ENCODE peak calls at places on chromosome 2, in nine cellular contexts. M is cardiac fibroblast, P is fibroblast of the aortic adventitia, A is PC-9, B is A549, T is fibroblast of pulmonary artery, Y is epithelial cell of proximal tubule, N is esophagus muscularis mucosa, K is OCI-LY7. S is an unnamed sample.

GRCh38 chr2:232854082-232854481 is 16.0 kb upstream of the SNORC start:
- DNase-seq in M (peak; percentile 88), P (peak; percentile 70), A (peak; percentile 92), B (peak; percentile 84), T (peak; percentile 82), Y (peak; percentile 59), N (no peak), K (no peak), S (no peak)

GRCh38 chr2:85577386-85578242 is at the start of gene VAMP8:
- DNase-seq in M (no peak), P (no peak), A (peak; percentile 83), B (peak; percentile 40), T (no peak), Y (no peak), N (no peak), K (peak; percentile 70), S (peak; percentile 41)

GRCh38 chr2:187453078-187453641 is 5.1 kb upstream of the CALCRL start:
- DNase-seq in M (peak; percentile 60), P (peak; percentile 60), A (no peak), B (peak; percentile 26), T (peak; percentile 64), Y (no peak), N (no peak), K (no peak), S (no peak)

GRCh38 chr2:233351423-233351822 is 2.9 kb upstream of the DGKD start:
- DNase-seq in M (no peak), P (peak; percentile 18), A (no peak), B (no peak), T (no peak), Y (no peak), N (no peak), K (no peak), S (no peak)

GRCh38 chr2:101255501-101255900 is 2.8 kb downstream of the CNOT11 start:
- DNase-seq in M (no peak), P (peak; percentile 24), A (peak; percentile 72), B (no peak), T (peak; percentile 25), Y (no peak), N (no peak), K (no peak), S (no peak)

GRCh38 chr2:196660264-196660663 is 20.7 kb downstream of the CCDC150 start:
- DNase-seq in M (peak; percentile 32), P (peak; percentile 10), A (no peak), B (no peak), T (peak; percentile 56), Y (no peak), N (no peak), K (no peak), S (no peak)

GRCh38 chr2:24667542-24667941 is 125.6 kb downstream of the PTRHD1 start:
- DNase-seq in M (no peak), P (no peak), A (no peak), B (no peak), T (no peak), Y (no peak), N (no peak), K (no peak), S (no peak)

GRCh38 chr2:223148516-223148915 is 96.5 kb downstream of the KCNE4 start:
- DNase-seq in M (no peak), P (no peak), A (no peak), B (no peak), T (no peak), Y (no peak), N (no peak), K (no peak), S (no peak)

GRCh38 chr2:158317642-158318041 is 138.9 kb downstream of the CCDC148 start:
- DNase-seq in M (no peak), P (no peak), A (no peak), B (no peak), T (no peak), Y (no peak), N (no peak), K (no peak), S (peak; percentile 5)

GRCh38 chr2:201827621-201828020 is 21.3 kb downstream of the CDK15 start:
- DNase-seq in M (no peak), P (peak; percentile 32), A (no peak), B (no peak), T (no peak), Y (peak; percentile 57), N (no peak), K (no peak), S (no peak)

DNA sequence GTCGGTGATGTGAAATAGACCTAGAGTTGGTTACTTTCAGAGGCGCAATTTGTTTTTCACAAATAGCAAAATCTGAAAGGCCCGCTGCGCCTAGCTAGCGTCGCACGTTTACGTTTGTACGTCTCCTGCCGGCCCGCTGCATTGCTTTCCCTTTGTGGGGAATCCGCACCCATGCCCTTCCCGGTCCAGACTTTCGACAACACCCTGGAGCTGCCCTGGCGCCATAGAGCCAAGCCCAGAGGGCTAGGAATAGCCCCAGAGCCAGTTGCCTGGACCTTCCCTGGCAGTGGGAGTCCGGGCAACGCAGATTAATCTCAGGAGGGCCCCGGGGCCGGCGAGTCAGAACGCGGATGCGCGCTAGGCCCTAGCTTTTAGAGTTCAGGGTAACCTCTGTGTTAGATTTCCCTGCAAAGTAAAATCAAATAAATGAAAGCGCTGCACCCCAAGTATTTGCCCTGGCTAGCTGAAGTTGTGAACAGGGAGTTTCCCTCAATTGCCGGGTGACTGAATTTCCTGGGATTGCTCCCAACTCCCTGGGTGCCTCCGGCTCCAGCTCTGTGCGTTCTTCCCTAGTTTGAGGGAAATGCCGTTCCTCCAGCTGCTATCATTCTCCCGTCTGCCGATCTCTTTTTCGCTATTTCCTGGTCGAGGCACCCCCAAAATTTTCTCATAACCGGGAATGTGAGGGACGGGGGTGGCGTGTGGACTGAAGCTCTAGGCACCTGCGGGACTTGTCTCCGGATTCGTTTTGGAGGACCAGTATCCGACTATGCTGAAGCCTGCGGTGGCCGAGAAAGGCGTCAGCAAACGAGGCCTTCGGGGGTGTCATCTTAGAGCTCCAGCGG is 1.2 kb upstream of the EN1 start:
- DNase-seq in M (no peak), P (no peak), A (no peak), B (no peak), T (no peak), Y (no peak), N (no peak), K (no peak), S (no peak)
- H3K4me3 ChIP-seq in M (no peak overlapping the region), P (peak overlapping the region; percentile 14), A (no peak overlapping the region), B (no peak overlapping the region), T (no peak overlapping the region), Y (no peak overlapping the region), N (no peak overlapping the region), K (no peak overlapping the region), S (no peak overlapping the region)

GRCh38 chr2:10795508-10796046 is 17.0 kb downstream of the PDIA6 start:
- DNase-seq in M (no peak), P (no peak), A (no peak), B (no peak), T (no peak), Y (no peak), N (no peak), K (no peak), S (no peak)

GRCh38 chr2:10790228-10790973 is 22.2 kb downstream of the PDIA6 start:
- DNase-seq in M (no peak), P (no peak), A (no peak), B (no peak), T (no peak), Y (peak; percentile 85), N (no peak), K (no peak), S (peak; percentile 55)

GRCh38 chr2:10794891-10795290 is 17.7 kb downstream of the PDIA6 start:
- DNase-seq in M (no peak), P (no peak), A (no peak), B (no peak), T (no peak), Y (no peak), N (no peak), K (no peak), S (no peak)

GRCh38 chr2:10792001-10792400 is 20.6 kb downstream of the PDIA6 start:
- DNase-seq in M (no peak), P (no peak), A (no peak), B (no peak), T (no peak), Y (no peak), N (no peak), K (no peak), S (no peak)

GRCh38 chr2:10792660-10793400 is 19.8 kb downstream of the PDIA6 start:
- DNase-seq in M (no peak), P (no peak), A (no peak), B (peak; percentile 27), T (no peak), Y (no peak), N (no peak), K (no peak), S (no peak)
- TF ChIP-seq CTCF in M (no peak), P (no peak), A (no peak), B (peak; percentile 7), T (no peak), Y (peak; percentile 15), N (no peak), K (peak; percentile 32), S (peak; percentile 9)

DNA sequence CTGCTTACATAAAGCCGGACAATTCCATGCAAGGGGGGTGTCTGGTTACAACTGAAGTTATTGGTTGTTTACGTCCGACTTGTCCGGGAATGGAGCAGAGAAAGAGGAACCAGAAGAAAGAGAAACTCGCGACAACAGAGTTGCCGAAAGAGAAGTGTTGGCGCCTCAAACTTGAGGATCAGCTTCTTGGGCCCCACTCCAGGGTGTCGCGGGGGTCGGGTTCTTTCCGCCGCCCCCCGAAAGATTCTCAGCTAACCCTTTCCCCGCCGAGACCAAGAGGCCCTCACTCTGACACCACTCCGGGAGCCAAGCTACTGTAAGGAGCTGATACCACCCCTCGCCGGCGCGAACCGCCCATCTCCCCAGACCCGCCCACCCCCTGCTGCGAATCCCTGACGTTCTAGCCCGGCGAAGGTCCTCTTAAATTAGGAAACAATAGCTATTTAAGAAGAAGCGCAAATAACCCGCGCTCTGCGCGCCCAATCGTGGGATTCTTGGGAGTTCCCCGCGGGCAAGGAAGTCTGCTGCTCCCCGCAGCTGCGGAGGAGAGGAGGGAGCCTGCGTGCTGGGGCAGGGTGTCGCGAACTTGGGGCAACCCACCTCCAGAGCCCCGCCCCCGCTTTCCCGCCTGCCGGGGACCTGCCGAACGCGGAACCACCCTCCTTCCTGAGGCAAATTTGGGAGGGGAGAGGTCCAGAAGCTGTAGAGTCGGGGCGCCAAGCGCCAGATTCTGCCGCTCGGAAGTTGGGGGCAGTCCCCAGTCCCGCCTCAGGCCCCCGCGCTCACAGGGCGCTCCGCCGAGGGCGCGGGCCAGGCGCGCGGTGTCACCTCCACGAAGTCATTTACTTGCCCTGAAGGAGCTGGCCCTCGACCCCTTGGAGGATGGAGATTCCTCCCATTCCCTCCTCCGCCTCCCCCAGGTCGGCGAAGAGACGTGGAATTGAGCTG is 8.5 kb upstream of the SP9 start:
- DNase-seq in M (peak; percentile 45), P (peak; percentile 17), A (no peak), B (peak; percentile 46), T (no peak), Y (no peak), N (no peak), K (no peak), S (no peak)
- H3K4me3 ChIP-seq in M (peak overlapping the region; percentile 52), P (peak overlapping the region; percentile 53), A (no peak overlapping the region), B (peak overlapping the region; percentile 51), T (peak overlapping the region; percentile 46), Y (peak overlapping the region; percentile 10), N (peak overlapping the region; percentile 44), K (peak overlapping the region; percentile 41), S (peak overlapping the region; percentile 40)

DNA sequence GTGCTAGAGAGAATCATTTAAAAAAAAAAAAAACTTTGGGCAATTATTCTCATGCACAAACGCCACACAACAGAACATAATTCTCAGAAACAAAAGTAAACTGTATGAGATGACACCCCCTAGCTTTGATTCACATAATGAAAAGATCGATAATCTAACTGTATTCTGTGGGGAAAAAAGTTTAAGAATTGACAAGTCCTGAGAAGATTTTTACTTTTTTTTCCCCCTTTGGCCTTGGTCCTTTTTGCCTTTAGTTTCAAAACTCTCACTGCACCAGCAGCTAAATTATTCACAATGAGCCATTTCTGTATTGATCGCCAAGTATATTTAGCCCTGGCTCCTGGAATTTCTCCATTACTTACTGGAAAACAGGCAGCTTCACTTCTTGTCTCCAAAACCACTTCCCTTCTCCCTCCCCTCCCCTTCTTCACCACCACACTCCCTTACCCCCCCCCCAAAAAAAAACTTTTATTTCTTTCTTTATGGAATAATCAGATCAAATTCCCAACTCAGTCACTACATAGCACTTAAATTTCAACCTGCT is 2.0 kb downstream of the IKZF2 start:
- DNase-seq in M (peak; percentile 28), P (peak; percentile 40), A (no peak), B (no peak), T (peak; percentile 15), Y (no peak), N (no peak), K (no peak), S (no peak)
- TF ChIP-seq CTCF in M (peak; percentile 2), P (no peak), A (no peak), B (no peak), T (no peak), Y (no peak), N (no peak), K (peak; percentile 72), S (no peak)